ENCODE peak calls at places on chromosomes 13 and 19, in nine cellular contexts. W is GM23338, N is psoas muscle, F is colonic mucosa, H is heart right ventricle, Z is cardiac muscle cell, R is thoracic aorta, Y is left ventricle myocardium inferior, X is astrocyte. I is an unnamed sample.

GRCh38 chr13:95462801-95463200 is 89.7 kb upstream of the CLDN10 start:
- DNase-seq in W (no peak), N (no peak), F (no peak), H (no peak), Z (no peak), R (no peak), Y (no peak), X (peak; percentile 10), I (no peak)

GRCh38 chr19:3398114-3398899 is 31.9 kb downstream of the NFIC start:
- DNase-seq in W (peak; percentile 63), N (peak; percentile 70), F (peak; percentile 62), H (peak; percentile 77), Z (peak; percentile 36), R (no peak), Y (peak; percentile 84), X (no peak), I (no peak)

GRCh38 chr13:78827471-78827870 is 168.5 kb upstream of the OBI1 start:
- DNase-seq in W (peak; percentile 38), N (no peak), F (no peak), H (no peak), Z (no peak), R (no peak), Y (no peak), X (no peak), I (no peak)

GRCh38 chr13:49240017-49240416 is 7.7 kb upstream of the CDADC1 start:
- DNase-seq in W (peak; percentile 67), N (no peak), F (no peak), H (no peak), Z (peak; percentile 45), R (no peak), Y (no peak), X (peak; percentile 23), I (peak; percentile 33)

GRCh38 chr19:49338691-49339363 is 3.6 kb downstream of the CD37 start:
- DNase-seq in W (peak; percentile 99), N (peak; percentile 57), F (peak; percentile 96), H (peak; percentile 73), Z (peak; percentile 65), R (peak; percentile 42), Y (peak; percentile 75), X (peak; percentile 16), I (peak; percentile 91)

GRCh38 chr13:39410089-39410901 is 192.7 kb downstream of the LHFPL6 start:
- DNase-seq in W (peak; percentile 38), N (no peak), F (no peak), H (no peak), Z (peak; percentile 94), R (no peak), Y (no peak), X (peak; percentile 70), I (no peak)

GRCh38 chr13:33775339-33776108 is 42.4 kb upstream of the RFC3 start:
- DNase-seq in W (peak; percentile 25), N (no peak), F (no peak), H (no peak), Z (no peak), R (no peak), Y (no peak), X (no peak), I (no peak)

GRCh38 chr19:13633109-13633508 is 126.8 kb upstream of the CACNA1A start:
- DNase-seq in W (peak; percentile 60), N (no peak), F (peak; percentile 89), H (no peak), Z (peak; percentile 13), R (no peak), Y (no peak), X (peak; percentile 34), I (no peak)

DNA sequence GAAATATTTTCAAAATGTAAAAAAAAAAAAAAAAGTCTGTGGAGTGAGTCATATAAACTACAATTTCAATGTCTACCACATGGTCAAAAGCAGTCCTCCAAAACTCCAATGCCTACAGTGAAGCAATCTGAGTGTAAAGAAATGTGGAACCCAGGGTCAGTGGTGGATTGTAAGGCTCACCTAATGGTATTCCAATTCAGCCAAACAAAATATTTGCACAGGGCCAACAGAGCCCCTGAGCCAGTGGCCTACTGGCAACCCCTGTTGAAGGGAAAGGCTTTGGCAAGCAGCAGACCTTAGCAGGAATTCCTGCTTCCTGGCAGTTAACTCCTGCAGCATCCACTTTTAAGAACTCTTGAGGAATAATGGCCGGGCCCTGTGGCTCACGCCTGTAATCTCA is 3.4 kb downstream of the DNMT1 start:
- DNase-seq in W (no peak), N (no peak), F (no peak), H (no peak), Z (peak; percentile 75), R (no peak), Y (no peak), X (peak; percentile 89), I (peak; percentile 18)
- H3K36me3 ChIP-seq in W (no peaks in the 10 kb centered on the region), N (peaks cover 6% of the 10 kb centered on the region), F (no peaks in the 10 kb centered on the region), H (peaks cover 39% of the 10 kb centered on the region), Z (no peaks in the 10 kb centered on the region), R (no peaks in the 10 kb centered on the region), Y (peaks cover under 1% of the 10 kb centered on the region), X (peaks cover 13% of the 10 kb centered on the region), I (no peaks in the 10 kb centered on the region)

GRCh38 chr19:5515737-5516136 is 52.0 kb downstream of the TINCR start:
- DNase-seq in W (peak; percentile 66), N (no peak), F (no peak), H (no peak), Z (no peak), R (no peak), Y (no peak), X (no peak), I (no peak)
- TF ChIP-seq CTCF in W (peak; percentile 85), N (no peak), F (no peak), H (no peak), Z (no peak), R (no peak), Y (no peak), X (peak; percentile 18), I (no peak)

DNA sequence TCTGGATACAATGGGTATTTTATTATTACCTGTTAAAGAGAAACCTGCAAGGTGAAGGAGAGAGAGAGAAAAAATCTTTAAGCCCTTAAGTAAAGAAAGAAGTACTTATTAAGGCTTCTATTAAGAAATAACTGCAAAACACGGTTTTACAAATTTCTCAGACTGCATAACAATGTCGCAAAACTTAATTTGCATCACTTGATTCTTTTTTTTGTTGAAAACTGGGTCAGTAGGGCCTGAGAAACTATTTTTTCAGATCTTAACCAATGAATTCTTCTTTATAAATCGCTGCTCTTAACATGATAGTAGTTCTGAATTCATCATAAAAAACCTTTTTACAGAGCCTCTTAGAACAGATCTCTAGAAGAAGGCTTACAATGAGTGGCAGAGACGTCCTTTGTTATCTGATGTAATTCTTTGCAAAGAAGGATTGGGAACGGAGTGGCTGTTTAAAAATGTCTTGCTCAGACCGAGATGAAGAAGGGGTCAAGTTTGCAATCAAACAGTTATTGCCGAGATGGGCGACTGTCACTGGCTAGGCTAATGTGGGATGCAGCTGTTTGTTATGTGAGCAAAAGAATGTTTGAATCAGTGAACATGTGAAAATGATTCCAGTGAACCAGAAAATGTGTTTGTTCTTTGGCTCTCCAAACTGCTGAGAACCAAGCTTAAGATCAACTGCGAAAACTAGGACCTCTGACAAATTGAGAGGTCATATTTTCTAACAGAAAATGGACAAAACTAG is 76.4 kb downstream of the ZNF536 start:
- DNase-seq in W (no peak), N (no peak), F (no peak), H (no peak), Z (no peak), R (no peak), Y (no peak), X (no peak), I (no peak)
- H3K4me1 ChIP-seq in W (peaks cover 33% of the 10 kb centered on the region), N (no peaks in the 10 kb centered on the region), F (no peaks in the 10 kb centered on the region), H (peaks cover 11% of the 10 kb centered on the region), Z (no peaks in the 10 kb centered on the region), R (peaks cover 13% of the 10 kb centered on the region), Y (peaks cover 4% of the 10 kb centered on the region), X (no peaks in the 10 kb centered on the region), I (no peaks in the 10 kb centered on the region)

GRCh38 chr19:5593245-5593962 is 25.7 kb upstream of the TINCR start:
- DNase-seq in W (no peak), N (no peak), F (no peak), H (no peak), Z (no peak), R (no peak), Y (no peak), X (no peak), I (no peak)
- H3K36me3 ChIP-seq in W (peaks cover 23% of the 10 kb centered on the region), N (peaks cover 100% of the 10 kb centered on the region), F (peaks cover 29% of the 10 kb centered on the region), H (peaks cover 100% of the 10 kb centered on the region), Z (peaks cover 82% of the 10 kb centered on the region), R (peaks cover 91% of the 10 kb centered on the region), Y (peaks cover 100% of the 10 kb centered on the region), X (peaks cover 42% of the 10 kb centered on the region), I (peaks cover 5% of the 10 kb centered on the region)

DNA sequence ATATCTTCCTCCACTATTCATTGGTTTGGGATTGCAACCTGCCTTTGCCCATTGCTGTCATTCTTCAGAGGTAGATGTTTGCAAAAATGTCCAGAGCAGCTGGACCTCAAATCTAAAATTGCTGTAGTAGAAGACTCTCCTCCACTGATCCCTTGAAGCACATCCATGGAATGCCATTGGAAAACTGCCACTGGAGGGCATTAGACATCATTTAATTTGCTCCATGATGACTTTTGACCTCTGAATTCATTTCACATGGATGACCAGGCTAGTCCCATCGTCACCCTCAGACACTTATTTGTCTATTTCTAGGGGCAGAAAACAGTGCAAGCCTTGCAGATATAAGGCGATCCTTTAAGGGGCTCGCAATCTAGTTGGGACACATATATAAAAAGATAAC is 33.9 kb upstream of the FLT1 start:
- DNase-seq in W (no peak), N (no peak), F (no peak), H (no peak), Z (no peak), R (no peak), Y (no peak), X (no peak), I (no peak)
- TF ChIP-seq CTCF in W (peak; percentile 39), N (no peak), F (peak; percentile 22), H (peak; percentile 30), Z (no peak), R (no peak), Y (no peak), X (no peak), I (peak; percentile 63)

GRCh38 chr13:98652721-98653470 is 76.0 kb upstream of the STK24 start:
- DNase-seq in W (no peak), N (no peak), F (no peak), H (no peak), Z (no peak), R (no peak), Y (no peak), X (no peak), I (no peak)

GRCh38 chr13:98650376-98651107 is 73.6 kb upstream of the STK24 start:
- DNase-seq in W (no peak), N (no peak), F (peak; percentile 95), H (no peak), Z (no peak), R (no peak), Y (no peak), X (no peak), I (peak; percentile 98)

GRCh38 chr13:98649861-98650260 is 73.0 kb upstream of the STK24 start:
- DNase-seq in W (no peak), N (no peak), F (no peak), H (no peak), Z (no peak), R (no peak), Y (no peak), X (no peak), I (no peak)

GRCh38 chr13:98653471-98653985 is 76.6 kb upstream of the STK24 start:
- DNase-seq in W (peak; percentile 95), N (peak; percentile 68), F (peak; percentile 89), H (peak; percentile 64), Z (peak; percentile 78), R (peak; percentile 24), Y (peak; percentile 71), X (peak; percentile 34), I (peak; percentile 92)

GRCh38 chr13:98651716-98652115 is 74.8 kb upstream of the STK24 start:
- DNase-seq in W (no peak), N (no peak), F (no peak), H (no peak), Z (no peak), R (no peak), Y (no peak), X (no peak), I (no peak)
- H3K4me1 ChIP-seq in W (no peaks in the 10 kb centered on the region), N (no peaks in the 10 kb centered on the region), F (peaks cover 4% of the 10 kb centered on the region), H (peaks cover 7% of the 10 kb centered on the region), Z (peaks cover 3% of the 10 kb centered on the region), R (no peaks in the 10 kb centered on the region), Y (peaks cover 7% of the 10 kb centered on the region), X (no peaks in the 10 kb centered on the region), I (peaks cover 67% of the 10 kb centered on the region)